ENCODE peak calls at places on chromosomes 5 and 9, in seven cellular contexts. One of them, this sample, is unnamed.

GRCh38 chr9:16824545-16825041 is 45.9 kb downstream of the BNC2 start:
- DNase-seq in gastrocnemius medialis: no peak
- DNase-seq in Peyer's patch: no peak
- DNase-seq in upper lobe of right lung: no peak
- DNase-seq in MM.1S: peak; percentile 67
- DNase-seq in left lung: no peak
- DNase-seq in A549: peak; percentile 51
- DNase-seq in this sample: peak; percentile 59

GRCh38 chr5:56512314-56512996 is 279.3 kb upstream of the ANKRD55 start:
- DNase-seq in gastrocnemius medialis: peak; percentile 23
- DNase-seq in Peyer's patch: no peak
- DNase-seq in upper lobe of right lung: no peak
- DNase-seq in MM.1S: no peak
- DNase-seq in left lung: no peak
- DNase-seq in A549: no peak
- DNase-seq in this sample: no peak

GRCh38 chr9:108142504-108143201 is 653.1 kb upstream of the KLF4 start:
- DNase-seq in gastrocnemius medialis: peak; percentile 83
- DNase-seq in Peyer's patch: peak; percentile 79
- DNase-seq in upper lobe of right lung: peak; percentile 73
- DNase-seq in MM.1S: peak; percentile 11
- DNase-seq in left lung: no peak
- DNase-seq in A549: no peak
- DNase-seq in this sample: peak; percentile 96

GRCh38 chr5:98902733-98903132 is 26.1 kb downstream of the CHD1 start:
- DNase-seq in gastrocnemius medialis: no peak
- DNase-seq in Peyer's patch: no peak
- DNase-seq in upper lobe of right lung: no peak
- DNase-seq in MM.1S: no peak
- DNase-seq in left lung: no peak
- DNase-seq in A549: no peak
- DNase-seq in this sample: peak; percentile 50

GRCh38 chr5:16797949-16798348 is 138.1 kb downstream of the MYO10 start:
- DNase-seq in gastrocnemius medialis: no peak
- DNase-seq in Peyer's patch: no peak
- DNase-seq in upper lobe of right lung: no peak
- DNase-seq in MM.1S: no peak
- DNase-seq in left lung: no peak
- DNase-seq in A549: no peak
- DNase-seq in this sample: no peak

GRCh38 chr5:43362725-43363435 is 49.3 kb downstream of the CCL28 start:
- DNase-seq in gastrocnemius medialis: no peak
- DNase-seq in Peyer's patch: no peak
- DNase-seq in upper lobe of right lung: no peak
- DNase-seq in MM.1S: no peak
- DNase-seq in left lung: no peak
- DNase-seq in A549: no peak
- DNase-seq in this sample: no peak

GRCh38 chr5:179278119-179278518 is 67.1 kb downstream of the ADAMTS2 start:
- DNase-seq in gastrocnemius medialis: no peak
- DNase-seq in Peyer's patch: no peak
- DNase-seq in upper lobe of right lung: no peak
- DNase-seq in MM.1S: no peak
- DNase-seq in left lung: no peak
- DNase-seq in A549: no peak
- DNase-seq in this sample: no peak

GRCh38 chr5:135335031-135335828 is 63.8 kb downstream of the MACROH2A1 start:
- DNase-seq in gastrocnemius medialis: no peak
- DNase-seq in Peyer's patch: no peak
- DNase-seq in upper lobe of right lung: no peak
- DNase-seq in MM.1S: no peak
- DNase-seq in left lung: no peak
- DNase-seq in A549: no peak
- DNase-seq in this sample: peak; percentile 8

GRCh38 chr5:35046754-35047153 is 995 bp downstream of the AGXT2 start:
- DNase-seq in gastrocnemius medialis: no peak
- DNase-seq in Peyer's patch: no peak
- DNase-seq in upper lobe of right lung: no peak
- DNase-seq in MM.1S: no peak
- DNase-seq in left lung: no peak
- DNase-seq in A549: no peak
- DNase-seq in this sample: peak; percentile 91

GRCh38 chr5:73201547-73202513 is 28.8 kb downstream of the TMEM174 start:
- DNase-seq in gastrocnemius medialis: peak; percentile 39
- DNase-seq in Peyer's patch: peak; percentile 92
- DNase-seq in upper lobe of right lung: peak; percentile 90
- DNase-seq in MM.1S: peak; percentile 66
- DNase-seq in left lung: peak; percentile 93
- DNase-seq in A549: peak; percentile 88
- DNase-seq in this sample: peak; percentile 71

GRCh38 chr5:132098621-132099020 is 25.0 kb downstream of the CSF2 start:
- DNase-seq in gastrocnemius medialis: no peak
- DNase-seq in Peyer's patch: no peak
- DNase-seq in upper lobe of right lung: no peak
- DNase-seq in MM.1S: no peak
- DNase-seq in left lung: no peak
- DNase-seq in A549: no peak
- DNase-seq in this sample: no peak

GRCh38 chr9:84139296-84140100 is 158.9 kb downstream of the RMI1 start:
- DNase-seq in gastrocnemius medialis: peak; percentile 15
- DNase-seq in Peyer's patch: peak; percentile 69
- DNase-seq in upper lobe of right lung: no peak
- DNase-seq in MM.1S: peak; percentile 47
- DNase-seq in left lung: no peak
- DNase-seq in A549: peak; percentile 12
- DNase-seq in this sample: peak; percentile 84

GRCh38 chr5:17189381-17190036 is 27.9 kb upstream of the BASP1 start:
- DNase-seq in gastrocnemius medialis: peak; percentile 54
- DNase-seq in Peyer's patch: peak; percentile 90
- DNase-seq in upper lobe of right lung: peak; percentile 77
- DNase-seq in MM.1S: peak; percentile 67
- DNase-seq in left lung: no peak
- DNase-seq in A549: peak; percentile 83
- DNase-seq in this sample: peak; percentile 90

GRCh38 chr5:38738898-38739743 is 106.7 kb upstream of the OSMR start:
- DNase-seq in gastrocnemius medialis: no peak
- DNase-seq in Peyer's patch: no peak
- DNase-seq in upper lobe of right lung: no peak
- DNase-seq in MM.1S: no peak
- DNase-seq in left lung: no peak
- DNase-seq in A549: peak; percentile 36
- DNase-seq in this sample: peak; percentile 55

GRCh38 chr9:8036914-8037524 is 237.4 kb upstream of the DMAC1 start:
- DNase-seq in gastrocnemius medialis: no peak
- DNase-seq in Peyer's patch: no peak
- DNase-seq in upper lobe of right lung: no peak
- DNase-seq in MM.1S: no peak
- DNase-seq in left lung: no peak
- DNase-seq in A549: no peak
- DNase-seq in this sample: no peak

GRCh38 chr5:54644226-54644625 is 126.7 kb downstream of the SNX18 start:
- DNase-seq in gastrocnemius medialis: no peak
- DNase-seq in Peyer's patch: no peak
- DNase-seq in upper lobe of right lung: no peak
- DNase-seq in MM.1S: no peak
- DNase-seq in left lung: no peak
- DNase-seq in A549: peak; percentile 3
- DNase-seq in this sample: peak; percentile 73

GRCh38 chr9:71684566-71684965 is 83.7 kb downstream of the CEMIP2 start:
- DNase-seq in gastrocnemius medialis: no peak
- DNase-seq in Peyer's patch: no peak
- DNase-seq in upper lobe of right lung: no peak
- DNase-seq in MM.1S: no peak
- DNase-seq in left lung: no peak
- DNase-seq in A549: no peak
- DNase-seq in this sample: no peak

GRCh38 chr9:71685394-71685793 is 82.9 kb downstream of the CEMIP2 start:
- DNase-seq in gastrocnemius medialis: no peak
- DNase-seq in Peyer's patch: peak; percentile 62
- DNase-seq in upper lobe of right lung: no peak
- DNase-seq in MM.1S: peak; percentile 40
- DNase-seq in left lung: no peak
- DNase-seq in A549: no peak
- DNase-seq in this sample: no peak

GRCh38 chr9:71685988-71686387 is 82.3 kb downstream of the CEMIP2 start:
- DNase-seq in gastrocnemius medialis: no peak
- DNase-seq in Peyer's patch: no peak
- DNase-seq in upper lobe of right lung: no peak
- DNase-seq in MM.1S: no peak
- DNase-seq in left lung: no peak
- DNase-seq in A549: no peak
- DNase-seq in this sample: no peak

GRCh38 chr9:71681708-71682268 is 86.5 kb downstream of the CEMIP2 start:
- DNase-seq in gastrocnemius medialis: no peak
- DNase-seq in Peyer's patch: no peak
- DNase-seq in upper lobe of right lung: no peak
- DNase-seq in MM.1S: no peak
- DNase-seq in left lung: no peak
- DNase-seq in A549: peak; percentile 83
- DNase-seq in this sample: peak; percentile 59

GRCh38 chr9:71683598-71684235 is 84.6 kb downstream of the CEMIP2 start:
- DNase-seq in gastrocnemius medialis: no peak
- DNase-seq in Peyer's patch: no peak
- DNase-seq in upper lobe of right lung: no peak
- DNase-seq in MM.1S: no peak
- DNase-seq in left lung: no peak
- DNase-seq in A549: no peak
- DNase-seq in this sample: peak; percentile 37
- TF ChIP-seq CTCF in gastrocnemius medialis: no peak
- TF ChIP-seq CTCF in Peyer's patch: no peak
- TF ChIP-seq CTCF in upper lobe of right lung: peak; percentile 24
- TF ChIP-seq CTCF in MM.1S: no peak
- TF ChIP-seq CTCF in left lung: peak; percentile 15
- TF ChIP-seq CTCF in A549: no peak
- TF ChIP-seq CTCF in this sample: peak; percentile 33

GRCh38 chr5:6159864-6160199 is 218.5 kb downstream of the MED10 start:
- DNase-seq in gastrocnemius medialis: no peak
- DNase-seq in Peyer's patch: no peak
- DNase-seq in upper lobe of right lung: no peak
- DNase-seq in MM.1S: no peak
- DNase-seq in left lung: no peak
- DNase-seq in A549: peak; percentile 11
- DNase-seq in this sample: no peak
- H3K4me3 ChIP-seq in gastrocnemius medialis: no peak overlapping the region
- H3K4me3 ChIP-seq in Peyer's patch: no peak overlapping the region
- H3K4me3 ChIP-seq in upper lobe of right lung: no peak overlapping the region
- H3K4me3 ChIP-seq in MM.1S: no peak overlapping the region
- H3K4me3 ChIP-seq in left lung: no peak overlapping the region
- H3K4me3 ChIP-seq in A549: peak overlapping the region; percentile 25
- H3K4me3 ChIP-seq in this sample: no peak overlapping the region

DNA sequence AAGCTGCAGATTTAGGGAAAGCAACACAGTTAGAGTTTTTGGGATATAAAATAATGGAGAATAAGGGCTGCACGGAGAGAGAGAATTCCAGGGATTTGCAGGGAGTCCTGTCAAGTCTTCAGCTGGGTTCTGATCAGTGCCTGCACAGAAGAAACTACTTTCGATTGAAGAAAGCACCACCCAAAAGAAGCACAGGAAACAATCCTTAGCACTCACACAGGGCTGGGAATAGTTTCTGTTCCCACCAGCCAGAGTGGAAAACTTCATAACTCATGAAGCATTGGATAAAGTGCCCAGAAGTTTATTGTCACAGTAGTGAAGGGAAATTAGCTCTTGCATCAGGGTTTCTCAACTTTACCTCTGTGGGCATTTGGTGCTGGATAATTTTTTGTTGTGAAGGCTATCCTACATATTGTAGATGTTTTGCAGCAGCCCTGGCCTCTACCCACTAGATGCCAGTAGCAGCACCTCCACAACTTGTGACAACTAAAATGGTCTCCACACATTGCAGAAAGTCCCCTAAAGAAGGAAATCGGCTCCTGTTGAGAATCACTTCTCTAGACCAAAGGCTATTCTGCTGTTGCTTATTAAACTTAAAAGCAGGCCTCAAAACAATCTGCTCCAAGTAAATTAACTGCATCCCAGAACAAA is 71.0 kb upstream of the FAM120A start:
- DNase-seq in gastrocnemius medialis: no peak
- DNase-seq in Peyer's patch: no peak
- DNase-seq in upper lobe of right lung: no peak
- DNase-seq in MM.1S: no peak
- DNase-seq in left lung: no peak
- DNase-seq in A549: no peak
- DNase-seq in this sample: no peak
- TF ChIP-seq CTCF in gastrocnemius medialis: no peak
- TF ChIP-seq CTCF in Peyer's patch: peak; percentile 30
- TF ChIP-seq CTCF in upper lobe of right lung: no peak
- TF ChIP-seq CTCF in MM.1S: no peak
- TF ChIP-seq CTCF in left lung: no peak
- TF ChIP-seq CTCF in A549: no peak
- TF ChIP-seq CTCF in this sample: no peak

GRCh38 chr9:130419521-130420035 is 25.2 kb upstream of the ASS1 start:
- DNase-seq in gastrocnemius medialis: no peak
- DNase-seq in Peyer's patch: no peak
- DNase-seq in upper lobe of right lung: no peak
- DNase-seq in MM.1S: no peak
- DNase-seq in left lung: no peak
- DNase-seq in A549: no peak
- DNase-seq in this sample: no peak

GRCh38 chr9:130421802-130422276 is 22.9 kb upstream of the ASS1 start:
- DNase-seq in gastrocnemius medialis: no peak
- DNase-seq in Peyer's patch: no peak
- DNase-seq in upper lobe of right lung: no peak
- DNase-seq in MM.1S: no peak
- DNase-seq in left lung: no peak
- DNase-seq in A549: no peak
- DNase-seq in this sample: peak; percentile 42

GRCh38 chr9:130423272-130423671 is 21.5 kb upstream of the ASS1 start:
- DNase-seq in gastrocnemius medialis: no peak
- DNase-seq in Peyer's patch: no peak
- DNase-seq in upper lobe of right lung: no peak
- DNase-seq in MM.1S: no peak
- DNase-seq in left lung: no peak
- DNase-seq in A549: no peak
- DNase-seq in this sample: no peak

GRCh38 chr9:130422546-130422945 is 22.2 kb upstream of the ASS1 start:
- DNase-seq in gastrocnemius medialis: no peak
- DNase-seq in Peyer's patch: no peak
- DNase-seq in upper lobe of right lung: no peak
- DNase-seq in MM.1S: no peak
- DNase-seq in left lung: no peak
- DNase-seq in A549: no peak
- DNase-seq in this sample: no peak

DNA sequence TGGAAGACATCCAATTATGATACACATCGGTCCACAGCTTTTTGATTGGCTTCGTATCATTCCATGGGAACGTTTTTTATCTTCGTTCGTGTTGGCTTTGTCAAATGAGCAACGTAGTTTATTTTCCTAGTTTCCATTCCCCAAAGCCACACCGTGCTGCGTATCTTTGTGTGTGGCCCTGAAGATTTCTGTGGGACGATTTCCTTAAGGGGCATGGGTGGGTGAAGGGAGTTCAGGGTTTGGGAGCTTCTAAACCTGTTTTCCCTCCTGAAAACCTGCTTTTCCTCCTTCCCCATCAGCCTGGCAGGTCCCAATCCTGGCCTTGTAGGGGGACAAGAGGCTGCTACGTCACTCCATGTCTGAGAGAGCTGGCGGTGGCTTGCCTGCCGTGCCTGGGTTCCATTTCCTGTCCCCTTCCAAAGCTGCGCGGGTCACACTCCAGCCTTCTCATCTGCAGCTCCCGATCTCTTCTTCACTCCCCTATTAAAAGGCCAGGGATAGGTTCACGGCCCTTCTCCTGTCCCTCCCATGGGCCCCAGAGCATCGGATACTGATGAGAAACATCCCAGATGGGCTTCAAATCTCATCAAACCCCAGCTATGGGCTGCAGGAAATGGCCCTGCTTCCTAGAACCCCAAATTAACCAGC is 23.5 kb upstream of the ASS1 start:
- DNase-seq in gastrocnemius medialis: no peak
- DNase-seq in Peyer's patch: no peak
- DNase-seq in upper lobe of right lung: no peak
- DNase-seq in MM.1S: no peak
- DNase-seq in left lung: no peak
- DNase-seq in A549: no peak
- DNase-seq in this sample: no peak
- H3K4me3 ChIP-seq in gastrocnemius medialis: no peak overlapping the region
- H3K4me3 ChIP-seq in Peyer's patch: no peak overlapping the region
- H3K4me3 ChIP-seq in upper lobe of right lung: no peak overlapping the region
- H3K4me3 ChIP-seq in MM.1S: no peak overlapping the region
- H3K4me3 ChIP-seq in left lung: no peak overlapping the region
- H3K4me3 ChIP-seq in A549: no peak overlapping the region
- H3K4me3 ChIP-seq in this sample: no peak overlapping the region